ENCODE peak calls at places on chromosomes 6 and 20, in five cellular contexts. N is K562, G is A549, D is HepG2, M is GM12878. T is an unnamed sample.

GRCh38 chr6:116392158-116393032 is 21.6 kb downstream of the DSE start:
- DNase-seq in D (no peak), G (no peak), M (no peak), N (no peak), T (no peak)

GRCh38 chr20:59752704-59753460 is 148.5 kb downstream of the PHACTR3 start:
- DNase-seq in N (no peak), G (no peak), M (peak; percentile 26), D (no peak), T (no peak)

GRCh38 chr6:155040946-155041345 is 45.8 kb downstream of the TIAM2 start:
- DNase-seq in M (no peak), G (no peak), D (no peak), N (no peak), T (no peak)

GRCh38 chr6:160500639-160501038 is 152.5 kb downstream of the SLC22A3 start:
- DNase-seq in G (no peak), N (no peak), D (no peak), M (no peak), T (no peak)

GRCh38 chr6:30013296-30013922 is 47.7 kb upstream of the POLR1H start:
- DNase-seq in N (peak; percentile 46), G (no peak), D (peak; percentile 17), M (no peak), T (peak; percentile 38)

GRCh38 chr6:14211596-14211961 is 94.0 kb downstream of the CD83 start:
- DNase-seq in G (no peak), D (peak; percentile 12), M (no peak), N (peak; percentile 44), T (peak; percentile 62)

GRCh38 chr6:36873612-36874011 is 991 bp downstream of the PPIL1 start:
- DNase-seq in D (peak; percentile 50), N (peak; percentile 60), G (peak; percentile 26), M (no peak), T (no peak)

GRCh38 chr6:4344317-4344899 is 209.0 kb upstream of the ECI2 start:
- DNase-seq in G (no peak), M (no peak), D (no peak), N (no peak), T (no peak)

GRCh38 chr6:123380257-123380656 is 256.5 kb downstream of the TRDN start:
- DNase-seq in D (peak; percentile 22), G (peak; percentile 26), N (peak; percentile 9), M (no peak), T (no peak)

GRCh38 chr6:101878554-101879276 is 485.2 kb downstream of the GRIK2 start:
- DNase-seq in G (no peak), N (no peak), M (no peak), D (no peak), T (no peak)

GRCh38 chr6:29887330-29887818 is 55.0 kb upstream of the HLA-A start:
- DNase-seq in G (no peak), D (no peak), M (no peak), N (no peak), T (peak; percentile 52)

GRCh38 chr6:159716247-159717086 is 10.8 kb upstream of the WTAP start:
- DNase-seq in N (no peak), D (no peak), M (no peak), G (peak; percentile 42), T (no peak)

GRCh38 chr20:21981607-21982344 is 276.3 kb downstream of the PAX1 start:
- DNase-seq in M (no peak), G (peak; percentile 37), D (peak; percentile 65), N (no peak), T (no peak)

GRCh38 chr20:36465109-36466080 is 75.9 kb upstream of the MYL9 start:
- DNase-seq in D (peak; percentile 66), N (peak; percentile 86), G (peak; percentile 83), M (no peak), T (no peak)

GRCh38 chr6:21769405-21769851 is 175.9 kb downstream of the SOX4 start:
- DNase-seq in G (no peak), N (no peak), D (no peak), M (no peak), T (peak; percentile 41)

GRCh38 chr20:43507150-43508080 is at the start of gene L3MBTL1:
- DNase-seq in N (peak; percentile 87), M (no peak), G (peak; percentile 72), D (peak; percentile 70), T (peak; percentile 72)

GRCh38 chr6:27183082-27183832 is 64.2 kb upstream of the PRSS16 start:
- DNase-seq in D (no peak), G (no peak), N (no peak), M (no peak), T (peak; percentile 25)

GRCh38 chr20:4090756-4091331 is 75.5 kb upstream of the RNF24 start:
- DNase-seq in N (peak; percentile 39), M (no peak), G (peak; percentile 51), D (peak; percentile 76), T (no peak)

GRCh38 chr20:23193985-23194384 is 107.9 kb upstream of the CD93 start:
- DNase-seq in G (no peak), N (peak; percentile 23), M (no peak), D (no peak), T (no peak)

GRCh38 chr6:56838016-56838555 is 116.8 kb upstream of the BEND6 start:
- DNase-seq in G (no peak), N (no peak), M (no peak), D (no peak), T (no peak)

GRCh38 chr6:21270501-21271290 is 322.9 kb upstream of the SOX4 start:
- DNase-seq in D (no peak), M (no peak), G (no peak), N (no peak), T (no peak)

GRCh38 chr20:24675651-24676352 is 206.4 kb downstream of the SYNDIG1 start:
- DNase-seq in N (no peak), M (no peak), D (no peak), G (no peak), T (no peak)

GRCh38 chr20:33563788-33564187 is 73.9 kb downstream of the CBFA2T2 start:
- DNase-seq in M (no peak), D (no peak), G (no peak), N (no peak), T (no peak)

GRCh38 chr6:107713214-107713962 is 110.7 kb downstream of the SCML4 start:
- DNase-seq in D (no peak), M (no peak), G (no peak), N (no peak), T (no peak)

GRCh38 chr6:112176175-112176574 is 78.2 kb downstream of the LAMA4 start:
- DNase-seq in N (no peak), G (no peak), M (no peak), D (no peak), T (no peak)

GRCh38 chr6:116005508-116005855 is 55.2 kb downstream of the FRK start:
- DNase-seq in N (no peak), D (no peak), G (no peak), M (no peak), T (no peak)

GRCh38 chr6:144756469-144756868 is 471.3 kb downstream of the UTRN start:
- DNase-seq in D (no peak), N (no peak), M (no peak), G (no peak), T (no peak)

GRCh38 chr6:122289721-122290501 is 109.5 kb upstream of the HSF2 start:
- DNase-seq in D (peak; percentile 13), N (no peak), G (peak; percentile 4), M (no peak), T (peak; percentile 15)

GRCh38 chr6:75331134-75331533 is 46.5 kb upstream of the TMEM30A start:
- DNase-seq in G (no peak), D (no peak), M (no peak), N (no peak), T (no peak)

GRCh38 chr20:24742989-24743388 is 206.1 kb upstream of the CST7 start:
- DNase-seq in D (no peak), G (no peak), M (no peak), N (no peak), T (no peak)

GRCh38 chr20:8375898-8376297 is 243.8 kb downstream of the PLCB1 start:
- DNase-seq in D (no peak), N (no peak), G (no peak), M (no peak), T (no peak)

GRCh38 chr6:138230759-138231398 is 12.6 kb upstream of the PBOV1 start:
- DNase-seq in N (no peak), M (no peak), D (no peak), G (no peak), T (no peak)
- TF ChIP-seq ESRRA in N (no peak), M (no peak), D (no peak), G (no peak), T (no peak)

GRCh38 chr6:100473182-100473581 is 8.5 kb upstream of the SIM1 start:
- DNase-seq in D (no peak), N (no peak), M (no peak), G (no peak), T (no peak)

GRCh38 chr6:100470721-100471120 is 6.0 kb upstream of the SIM1 start:
- DNase-seq in N (no peak), M (no peak), G (no peak), D (no peak), T (no peak)

GRCh38 chr6:100475554-100476325 is 11.0 kb upstream of the SIM1 start:
- DNase-seq in G (peak; percentile 7), M (peak; percentile 47), D (no peak), N (no peak), T (no peak)

GRCh38 chr6:100468966-100469859 is 4.5 kb upstream of the SIM1 start:
- DNase-seq in D (no peak), G (no peak), N (no peak), M (no peak), T (peak; percentile 42)

GRCh38 chr6:100472674-100473073 is 8.0 kb upstream of the SIM1 start:
- DNase-seq in G (peak; percentile 3), M (peak; percentile 42), D (no peak), N (no peak), T (no peak)
- TF ChIP-seq ESRRA in G (no peak), M (no peak), D (no peak), N (no peak), T (no peak)

DNA sequence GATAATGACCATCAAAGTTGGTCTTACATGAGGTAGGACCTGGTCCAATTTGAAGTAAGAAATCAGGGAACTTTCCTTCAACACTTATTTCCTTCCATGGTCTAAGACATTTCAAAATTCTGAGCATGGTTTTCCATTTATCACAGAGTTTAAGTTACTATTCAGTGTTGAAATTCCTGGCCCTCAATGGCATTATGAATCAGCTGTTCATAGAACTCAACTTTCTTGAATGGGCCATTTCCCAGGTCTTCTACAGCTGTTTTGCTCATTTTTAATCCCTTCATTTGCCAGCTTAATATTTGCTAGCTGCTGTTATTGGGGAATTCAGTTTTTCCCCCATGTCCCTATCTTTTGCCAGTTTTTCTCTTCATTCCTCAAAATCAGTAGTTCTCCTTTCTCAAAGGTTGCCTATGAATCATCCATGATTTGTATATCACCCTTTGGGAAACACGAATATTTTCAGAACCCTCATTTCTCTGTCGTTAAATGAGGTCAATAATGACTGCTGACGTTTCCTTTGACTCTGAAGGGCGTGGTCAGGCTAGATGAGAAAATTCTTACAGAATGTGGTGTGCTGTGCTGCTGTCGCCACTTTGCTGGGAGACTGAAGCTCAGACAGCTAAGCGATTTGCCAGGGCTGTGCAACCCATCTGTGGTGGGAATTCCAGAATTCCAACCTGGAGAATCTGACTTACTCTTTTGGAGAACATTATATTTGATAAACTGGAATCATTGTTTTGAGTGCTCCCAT is 216.5 kb upstream of the FLRT3 start:
- DNase-seq in D (no peak), N (no peak), M (no peak), G (peak; percentile 5), T (no peak)
- TF ChIP-seq ESRRA in D (no peak), N (no peak), M (no peak), G (no peak), T (no peak)

DNA sequence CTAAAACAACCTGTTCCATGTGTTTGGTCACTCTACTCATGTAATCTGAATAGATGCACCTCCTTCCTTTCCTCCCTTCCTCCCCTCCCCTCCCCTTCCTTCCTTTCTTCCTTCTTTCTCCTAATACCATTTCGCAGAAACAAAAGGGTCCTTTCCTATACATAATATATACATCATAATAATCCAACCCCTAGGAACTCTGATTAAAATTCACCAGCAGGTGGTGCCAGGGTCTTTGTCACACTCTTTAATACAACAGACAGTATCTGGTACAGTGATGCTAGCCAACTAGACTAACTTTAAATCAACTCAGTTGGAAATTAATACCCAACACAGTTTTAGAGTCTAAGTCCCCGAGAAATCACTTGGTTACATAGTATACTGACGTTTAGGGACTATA is 181.2 kb upstream of the SHLD1 start:
- DNase-seq in G (peak; percentile 75), M (no peak), D (peak; percentile 71), N (peak; percentile 8), T (no peak)
- TF ChIP-seq ESRRA in G (no peak), M (no peak), D (no peak), N (no peak), T (no peak)